ENCODE peak calls at places on chromosomes 13 and 19, in ten cellular contexts. One of them, this sample, is unnamed.

GRCh38 chr19:45171211-45171623 is 6.8 kb downstream of the TRAPPC6A start:
- DNase-seq in HCT116: no peak
- DNase-seq in heart left ventricle: no peak
- DNase-seq in A549: no peak
- DNase-seq in Peyer's patch: no peak
- DNase-seq in testis: no peak
- DNase-seq in prostate gland: no peak
- DNase-seq in ovary: no peak
- DNase-seq in stomach: no peak
- DNase-seq in IMR-90: no peak
- DNase-seq in this sample: no peak

GRCh38 chr19:45820413-45821102 is 5.5 kb upstream of the RSPH6A start:
- DNase-seq in HCT116: no peak
- DNase-seq in heart left ventricle: no peak
- DNase-seq in A549: no peak
- DNase-seq in Peyer's patch: no peak
- DNase-seq in testis: no peak
- DNase-seq in prostate gland: no peak
- DNase-seq in ovary: no peak
- DNase-seq in stomach: no peak
- DNase-seq in IMR-90: no peak
- DNase-seq in this sample: no peak

GRCh38 chr13:38213307-38213706 is 136.3 kb upstream of the UFM1 start:
- DNase-seq in HCT116: no peak
- DNase-seq in heart left ventricle: no peak
- DNase-seq in A549: no peak
- DNase-seq in Peyer's patch: no peak
- DNase-seq in testis: no peak
- DNase-seq in prostate gland: no peak
- DNase-seq in ovary: no peak
- DNase-seq in stomach: no peak
- DNase-seq in IMR-90: no peak
- DNase-seq in this sample: no peak

GRCh38 chr13:33205804-33206221 is 79.7 kb downstream of the STARD13 start:
- DNase-seq in HCT116: no peak
- DNase-seq in heart left ventricle: peak; percentile 41
- DNase-seq in A549: no peak
- DNase-seq in Peyer's patch: no peak
- DNase-seq in testis: no peak
- DNase-seq in prostate gland: no peak
- DNase-seq in ovary: no peak
- DNase-seq in stomach: no peak
- DNase-seq in IMR-90: peak; percentile 62
- DNase-seq in this sample: peak; percentile 47

GRCh38 chr13:101714195-101714594 is 261.7 kb downstream of the ITGBL1 start:
- DNase-seq in HCT116: no peak
- DNase-seq in heart left ventricle: no peak
- DNase-seq in A549: no peak
- DNase-seq in Peyer's patch: no peak
- DNase-seq in testis: no peak
- DNase-seq in prostate gland: no peak
- DNase-seq in ovary: no peak
- DNase-seq in stomach: no peak
- DNase-seq in IMR-90: no peak
- DNase-seq in this sample: no peak

GRCh38 chr13:56351041-56351440 is 789.7 kb upstream of the PRR20A start:
- DNase-seq in HCT116: no peak
- DNase-seq in heart left ventricle: no peak
- DNase-seq in A549: no peak
- DNase-seq in Peyer's patch: no peak
- DNase-seq in testis: no peak
- DNase-seq in prostate gland: no peak
- DNase-seq in ovary: no peak
- DNase-seq in stomach: no peak
- DNase-seq in IMR-90: no peak
- DNase-seq in this sample: no peak

GRCh38 chr13:89239361-89240127 is 1568.4 kb downstream of the SLITRK5 start:
- DNase-seq in HCT116: no peak
- DNase-seq in heart left ventricle: no peak
- DNase-seq in A549: no peak
- DNase-seq in Peyer's patch: no peak
- DNase-seq in testis: no peak
- DNase-seq in prostate gland: no peak
- DNase-seq in ovary: no peak
- DNase-seq in stomach: no peak
- DNase-seq in IMR-90: no peak
- DNase-seq in this sample: no peak

GRCh38 chr13:21625366-21625765 is 21.4 kb upstream of the MICU2 start:
- DNase-seq in HCT116: peak; percentile 59
- DNase-seq in heart left ventricle: no peak
- DNase-seq in A549: peak; percentile 28
- DNase-seq in Peyer's patch: no peak
- DNase-seq in testis: no peak
- DNase-seq in prostate gland: no peak
- DNase-seq in ovary: no peak
- DNase-seq in stomach: no peak
- DNase-seq in IMR-90: peak; percentile 52
- DNase-seq in this sample: no peak

GRCh38 chr19:50759886-50760285 is 10.4 kb upstream of the GPR32 start:
- DNase-seq in HCT116: peak; percentile 69
- DNase-seq in heart left ventricle: no peak
- DNase-seq in A549: peak; percentile 55
- DNase-seq in Peyer's patch: no peak
- DNase-seq in testis: no peak
- DNase-seq in prostate gland: no peak
- DNase-seq in ovary: no peak
- DNase-seq in stomach: no peak
- DNase-seq in IMR-90: peak; percentile 32
- DNase-seq in this sample: no peak

GRCh38 chr13:74465279-74465678 is 331.1 kb upstream of the KLF12 start:
- DNase-seq in HCT116: no peak
- DNase-seq in heart left ventricle: no peak
- DNase-seq in A549: no peak
- DNase-seq in Peyer's patch: no peak
- DNase-seq in testis: no peak
- DNase-seq in prostate gland: no peak
- DNase-seq in ovary: no peak
- DNase-seq in stomach: no peak
- DNase-seq in IMR-90: no peak
- DNase-seq in this sample: no peak

DNA sequence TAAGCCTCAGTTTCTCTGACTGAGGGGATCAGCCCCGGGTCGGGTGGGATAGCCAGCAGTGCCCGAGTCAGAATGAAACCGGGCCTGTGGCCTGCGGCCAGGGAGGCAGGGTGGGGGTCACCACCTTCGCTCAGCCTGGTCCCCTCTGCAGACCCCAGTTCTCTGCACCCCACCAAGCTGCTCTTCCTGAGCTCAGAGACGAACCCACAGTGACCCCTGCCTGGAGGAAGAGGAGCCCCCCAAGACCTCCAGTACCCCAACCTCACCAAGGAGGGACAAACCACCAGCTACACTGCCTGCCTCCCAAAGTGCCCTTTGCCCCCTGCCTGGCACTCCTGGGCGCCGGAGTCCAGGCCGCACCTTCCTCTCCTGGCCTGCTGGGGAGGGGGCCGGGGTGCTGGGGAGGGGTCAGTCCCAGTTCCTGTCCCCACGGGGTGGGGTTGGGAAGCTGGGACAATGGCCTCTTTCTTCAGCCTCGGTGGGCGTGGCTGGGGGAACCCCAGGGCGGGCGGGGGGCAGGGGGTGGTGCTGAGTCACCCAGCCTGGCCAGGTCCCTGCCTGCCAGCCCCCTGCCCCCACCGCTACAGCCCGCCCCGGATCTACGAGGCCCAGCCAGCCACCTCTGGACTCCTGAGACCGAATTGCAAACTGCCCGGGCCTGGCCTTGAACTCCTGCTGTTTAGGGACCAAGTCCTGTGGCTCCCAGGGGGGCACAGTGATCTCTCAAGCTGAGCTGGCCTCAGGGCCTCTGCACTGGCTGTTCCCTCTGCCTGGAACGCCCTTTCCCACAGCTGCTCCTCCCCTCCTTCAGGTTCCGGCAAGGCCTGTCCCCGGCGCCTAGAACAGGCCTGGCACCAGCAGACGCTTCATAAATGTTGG is 14.3 kb downstream of the ZBTB7A start:
- DNase-seq in HCT116: no peak
- DNase-seq in heart left ventricle: peak; percentile 56
- DNase-seq in A549: no peak
- DNase-seq in Peyer's patch: peak; percentile 97
- DNase-seq in testis: no peak
- DNase-seq in prostate gland: no peak
- DNase-seq in ovary: peak; percentile 54
- DNase-seq in stomach: peak; percentile 81
- DNase-seq in IMR-90: peak; percentile 20
- DNase-seq in this sample: peak; percentile 76
- TF ChIP-seq POLR2A in HCT116: no peak
- TF ChIP-seq POLR2A in heart left ventricle: no peak
- TF ChIP-seq POLR2A in A549: no peak
- TF ChIP-seq POLR2A in Peyer's patch: peak; percentile 55
- TF ChIP-seq POLR2A in testis: no peak
- TF ChIP-seq POLR2A in prostate gland: no peak
- TF ChIP-seq POLR2A in ovary: no peak
- TF ChIP-seq POLR2A in stomach: no peak
- TF ChIP-seq POLR2A in IMR-90: no peak
- TF ChIP-seq POLR2A in this sample: no peak

DNA sequence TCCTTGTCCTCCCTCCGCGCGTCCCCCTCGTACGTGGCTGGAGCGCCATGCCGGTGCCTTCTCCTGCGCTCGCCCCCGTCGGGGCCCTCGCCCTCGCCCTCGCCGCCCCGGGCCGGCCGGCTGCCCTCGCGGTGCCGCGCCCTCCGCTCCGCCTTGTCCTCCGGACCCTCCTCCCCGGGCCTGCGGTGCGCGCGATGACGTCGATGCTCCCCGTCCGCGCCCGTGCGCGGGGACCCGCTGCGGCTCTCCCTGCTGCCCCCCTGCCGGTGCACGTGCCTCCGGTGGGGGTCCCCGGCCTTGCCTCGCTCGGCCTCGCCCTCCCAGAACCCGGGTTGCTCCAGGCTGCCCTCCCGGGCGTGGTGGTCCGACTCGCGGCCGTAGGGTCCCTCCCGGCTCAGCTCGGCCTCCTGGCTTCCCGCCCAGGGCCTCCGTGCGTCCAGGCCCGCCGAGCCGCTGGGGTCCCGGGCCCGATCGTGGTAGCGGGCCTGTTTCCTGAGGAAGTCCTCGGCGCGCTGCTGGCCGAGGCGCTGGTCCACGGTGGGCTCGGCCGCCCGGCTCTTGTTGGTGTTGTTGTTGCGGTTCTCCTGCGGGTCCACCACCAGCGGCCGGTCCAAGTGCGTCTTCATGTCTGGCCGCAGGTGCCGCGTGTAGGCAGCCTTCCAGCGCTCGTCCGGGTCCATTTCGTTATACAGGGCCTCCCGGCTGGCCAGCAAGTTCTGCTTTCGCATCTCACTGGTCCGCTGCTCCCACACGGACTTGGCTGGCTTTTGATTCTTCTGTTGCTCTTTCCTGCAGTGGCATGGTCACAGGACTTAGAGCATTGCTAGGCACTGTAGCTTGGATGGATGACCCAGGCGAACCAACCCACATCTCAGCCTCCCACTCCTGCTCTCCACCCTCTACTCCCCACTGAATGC is 148.6 kb downstream of the IER2 start:
- DNase-seq in HCT116: no peak
- DNase-seq in heart left ventricle: no peak
- DNase-seq in A549: no peak
- DNase-seq in Peyer's patch: no peak
- DNase-seq in testis: no peak
- DNase-seq in prostate gland: no peak
- DNase-seq in ovary: no peak
- DNase-seq in stomach: no peak
- DNase-seq in IMR-90: no peak
- DNase-seq in this sample: no peak
- H3K4me3 ChIP-seq in HCT116: no peak overlapping the region
- H3K4me3 ChIP-seq in heart left ventricle: peak overlapping the region; percentile 10
- H3K4me3 ChIP-seq in A549: no peak overlapping the region
- H3K4me3 ChIP-seq in Peyer's patch: no peak overlapping the region
- H3K4me3 ChIP-seq in testis: peak overlapping the region; percentile 50
- H3K4me3 ChIP-seq in prostate gland: no peak overlapping the region
- H3K4me3 ChIP-seq in ovary: no peak overlapping the region
- H3K4me3 ChIP-seq in stomach: peak overlapping the region; percentile 20
- H3K4me3 ChIP-seq in IMR-90: no peak overlapping the region
- H3K4me3 ChIP-seq in this sample: no peak overlapping the region

GRCh38 chr13:30116379-30116778 is 191.0 kb downstream of the KATNAL1 start:
- DNase-seq in HCT116: no peak
- DNase-seq in heart left ventricle: no peak
- DNase-seq in A549: no peak
- DNase-seq in Peyer's patch: no peak
- DNase-seq in testis: no peak
- DNase-seq in prostate gland: no peak
- DNase-seq in ovary: no peak
- DNase-seq in stomach: no peak
- DNase-seq in IMR-90: no peak
- DNase-seq in this sample: no peak

GRCh38 chr13:30113983-30114491 is 193.3 kb downstream of the KATNAL1 start:
- DNase-seq in HCT116: no peak
- DNase-seq in heart left ventricle: no peak
- DNase-seq in A549: no peak
- DNase-seq in Peyer's patch: peak; percentile 60
- DNase-seq in testis: peak; percentile 38
- DNase-seq in prostate gland: no peak
- DNase-seq in ovary: no peak
- DNase-seq in stomach: peak; percentile 72
- DNase-seq in IMR-90: no peak
- DNase-seq in this sample: peak; percentile 62

GRCh38 chr13:30115257-30115600 is 192.1 kb downstream of the KATNAL1 start:
- DNase-seq in HCT116: no peak
- DNase-seq in heart left ventricle: no peak
- DNase-seq in A549: no peak
- DNase-seq in Peyer's patch: no peak
- DNase-seq in testis: no peak
- DNase-seq in prostate gland: no peak
- DNase-seq in ovary: no peak
- DNase-seq in stomach: no peak
- DNase-seq in IMR-90: no peak
- DNase-seq in this sample: no peak

GRCh38 chr13:30113531-30113930 is 193.8 kb downstream of the KATNAL1 start:
- DNase-seq in HCT116: no peak
- DNase-seq in heart left ventricle: no peak
- DNase-seq in A549: no peak
- DNase-seq in Peyer's patch: no peak
- DNase-seq in testis: peak; percentile 38
- DNase-seq in prostate gland: no peak
- DNase-seq in ovary: no peak
- DNase-seq in stomach: no peak
- DNase-seq in IMR-90: no peak
- DNase-seq in this sample: no peak

GRCh38 chr13:30114586-30115256 is 192.6 kb downstream of the KATNAL1 start:
- DNase-seq in HCT116: peak; percentile 72
- DNase-seq in heart left ventricle: peak; percentile 88
- DNase-seq in A549: peak; percentile 60
- DNase-seq in Peyer's patch: peak; percentile 96
- DNase-seq in testis: peak; percentile 95
- DNase-seq in prostate gland: peak; percentile 88
- DNase-seq in ovary: peak; percentile 93
- DNase-seq in stomach: peak; percentile 96
- DNase-seq in IMR-90: peak; percentile 82
- DNase-seq in this sample: peak; percentile 92
- H3K27ac ChIP-seq in HCT116: peak overlapping the region; percentile 59
- H3K27ac ChIP-seq in heart left ventricle: peak overlapping the region; percentile 16
- H3K27ac ChIP-seq in A549: peak overlapping the region; percentile 87
- H3K27ac ChIP-seq in Peyer's patch: peak overlapping the region; percentile 79
- H3K27ac ChIP-seq in testis: peak overlapping the region; percentile 62
- H3K27ac ChIP-seq in prostate gland: peak overlapping the region; percentile 63
- H3K27ac ChIP-seq in ovary: peak overlapping the region; percentile 27
- H3K27ac ChIP-seq in stomach: peak overlapping the region; percentile 95
- H3K27ac ChIP-seq in IMR-90: no peak overlapping the region
- H3K27ac ChIP-seq in this sample: peak overlapping the region; percentile 91

GRCh38 chr19:1613808-1614570 is 8.7 kb upstream of the UQCR11 start:
- DNase-seq in HCT116: no peak
- DNase-seq in heart left ventricle: no peak
- DNase-seq in A549: no peak
- DNase-seq in Peyer's patch: no peak
- DNase-seq in testis: no peak
- DNase-seq in prostate gland: no peak
- DNase-seq in ovary: no peak
- DNase-seq in stomach: no peak
- DNase-seq in IMR-90: no peak
- DNase-seq in this sample: no peak
- TF ChIP-seq POLR2A in HCT116: no peak
- TF ChIP-seq POLR2A in heart left ventricle: no peak
- TF ChIP-seq POLR2A in A549: no peak
- TF ChIP-seq POLR2A in Peyer's patch: no peak
- TF ChIP-seq POLR2A in testis: no peak
- TF ChIP-seq POLR2A in prostate gland: no peak
- TF ChIP-seq POLR2A in ovary: no peak
- TF ChIP-seq POLR2A in stomach: no peak
- TF ChIP-seq POLR2A in IMR-90: no peak
- TF ChIP-seq POLR2A in this sample: no peak